ENCODE peak calls at places on chromosomes 3 and 15, in five cellular contexts. S is iris pigment epithelial cell, P is KG1, M is epithelial cell of proximal tubule, K is tibial artery. C is an unnamed sample.

GRCh38 chr3:188128905-188129304 is 25.1 kb upstream of the LPP start:
- DNase-seq in K (no peak), M (no peak), S (no peak), P (no peak), C (no peak)

GRCh38 chr15:34691024-34691423 is 63.8 kb downstream of the GJD2 start:
- DNase-seq in K (no peak), S (peak), M (no peak), P (no peak), C (no peak)

GRCh38 chr3:128416578-128417150 is 50.0 kb downstream of the DNAJB8 start:
- DNase-seq in S (peak), K (no peak), P (no peak), M (peak), C (peak)

GRCh38 chr15:64975390-64975789 is 14.3 kb downstream of the SPG21 start:
- DNase-seq in P (no peak), K (no peak), M (no peak), S (peak), C (no peak)

GRCh38 chr3:157493627-157494550 is 9.3 kb downstream of the VEPH1 start:
- DNase-seq in M (no peak), S (peak), P (peak), K (no peak), C (peak)

GRCh38 chr15:42919794-42920280 is 741 bp downstream of the TTBK2 start:
- DNase-seq in P (no peak), M (no peak), S (peak), K (no peak), C (no peak)

GRCh38 chr3:17602126-17602525 is 140.3 kb downstream of the TBC1D5 start:
- DNase-seq in K (no peak), S (peak), M (no peak), P (no peak), C (no peak)

GRCh38 chr15:80159301-80159700 is 6.5 kb downstream of the FAH start:
- DNase-seq in K (no peak), P (no peak), S (no peak), M (no peak), C (no peak)

GRCh38 chr3:143363276-143363675 is 243.7 kb downstream of the CHST2 start:
- DNase-seq in M (no peak), K (no peak), P (no peak), S (peak), C (no peak)

GRCh38 chr3:32371466-32372212 is 20.0 kb upstream of the CMTM7 start:
- DNase-seq in P (no peak), M (no peak), S (no peak), K (no peak), C (no peak)

GRCh38 chr3:185936814-185937688 is 763 bp downstream of the TRA2B start:
- DNase-seq in S (peak), P (peak), M (no peak), K (peak), C (peak)

GRCh38 chr3:143707848-143708247 is 140.4 kb downstream of the SLC9A9 start:
- DNase-seq in P (no peak), M (peak), S (no peak), K (no peak), C (no peak)

GRCh38 chr15:36428102-36428845 is 151.2 kb upstream of the CDIN1 start:
- DNase-seq in P (no peak), K (no peak), S (peak), M (peak), C (peak)

GRCh38 chr3:165641569-165642310 is 195.5 kb downstream of the BCHE start:
- DNase-seq in S (peak), M (no peak), P (no peak), K (no peak), C (no peak)

GRCh38 chr3:17741621-17742091 is 775 bp downstream of the TBC1D5 start:
- DNase-seq in S (no peak), P (peak), K (no peak), M (no peak), C (peak)

GRCh38 chr3:189529468-189529867 is 101.7 kb upstream of the TP63 start:
- DNase-seq in K (no peak), S (no peak), P (no peak), M (no peak), C (no peak)

C was measured in NCI-H460.